ENCODE peak calls at places on chromosomes 16 and 17, in six cellular contexts. C is left lung, I is mesendoderm, S is adrenal gland, P is A549, Y is psoas muscle. H is an unnamed sample.

GRCh38 chr17:73833779-73834613 is 189.8 kb upstream of the SDK2 start:
- DNase-seq in C (no peak), I (peak), S (no peak), P (no peak), Y (peak), H (no peak)

GRCh38 chr16:19929062-19929511 is 44.4 kb upstream of the GPRC5B start:
- DNase-seq in C (no peak), I (no peak), S (no peak), P (no peak), Y (no peak), H (no peak)

GRCh38 chr16:75267631-75268264 is 16.3 kb upstream of the BCAR1 start:
- DNase-seq in C (peak), I (peak), S (peak), P (peak), Y (peak), H (no peak)

GRCh38 chr17:51435641-51436091 is 175.3 kb downstream of the UTP18 start:
- DNase-seq in C (peak), I (peak), S (no peak), P (peak), Y (no peak), H (peak)

GRCh38 chr17:73096201-73096600 is 3.7 kb upstream of the SLC39A11 start:
- DNase-seq in C (no peak), I (no peak), S (no peak), P (no peak), Y (no peak), H (no peak)

GRCh38 chr17:5705081-5705875 is 121.0 kb upstream of the NLRP1 start:
- DNase-seq in C (no peak), I (peak), S (no peak), P (peak), Y (no peak), H (no peak)

GRCh38 chr17:66393038-66393437 is 90.6 kb downstream of the PRKCA start:
- DNase-seq in C (no peak), I (no peak), S (no peak), P (no peak), Y (no peak), H (no peak)

GRCh38 chr17:50189396-50190277 is 11.8 kb downstream of the COL1A1 start:
- DNase-seq in C (no peak), I (no peak), S (no peak), P (no peak), Y (no peak), H (no peak)

GRCh38 chr17:50365649-50366393 is 7.2 kb downstream of the MRPL27 start:
- DNase-seq in C (peak), I (no peak), S (peak), P (no peak), Y (no peak), H (no peak)

GRCh38 chr17:65556910-65557348 is 4.5 kb downstream of the AXIN2 start:
- DNase-seq in C (no peak), I (no peak), S (no peak), P (no peak), Y (no peak), H (no peak)

GRCh38 chr17:1134634-1135324 is 45.0 kb downstream of the ABR start:
- DNase-seq in C (no peak), I (no peak), S (no peak), P (no peak), Y (no peak), H (no peak)

GRCh38 chr17:1142503-1143095 is 37.2 kb downstream of the ABR start:
- DNase-seq in C (no peak), I (no peak), S (no peak), P (no peak), Y (no peak), H (no peak)

DNA sequence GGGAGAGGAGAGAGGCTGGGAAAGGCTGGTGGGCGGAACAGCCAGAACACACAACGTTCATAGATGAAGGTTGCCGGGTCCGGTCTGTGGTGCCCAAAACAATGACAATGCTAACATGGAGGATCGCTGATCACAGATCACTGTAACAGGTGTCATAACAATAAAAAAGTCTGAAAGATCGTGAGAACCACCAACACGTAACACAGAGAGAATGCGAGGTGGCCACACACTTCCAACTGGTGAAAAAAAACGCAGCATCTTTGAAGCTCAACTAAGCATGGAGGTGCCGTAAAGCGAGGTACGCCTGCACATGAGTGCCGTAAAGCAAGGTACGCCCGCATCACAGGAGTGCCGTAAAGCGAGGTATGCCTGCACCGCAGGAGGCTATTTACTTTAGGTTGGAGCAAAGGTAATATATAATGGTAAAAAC is 42.3 kb downstream of the ABR start:
- DNase-seq in C (no peak), I (peak), S (no peak), P (peak), Y (no peak), H (peak)
- H3K4me3 ChIP-seq in C (no peak), I (no peak), S (no peak), P (peak), Y (no peak), H (peak)

DNA sequence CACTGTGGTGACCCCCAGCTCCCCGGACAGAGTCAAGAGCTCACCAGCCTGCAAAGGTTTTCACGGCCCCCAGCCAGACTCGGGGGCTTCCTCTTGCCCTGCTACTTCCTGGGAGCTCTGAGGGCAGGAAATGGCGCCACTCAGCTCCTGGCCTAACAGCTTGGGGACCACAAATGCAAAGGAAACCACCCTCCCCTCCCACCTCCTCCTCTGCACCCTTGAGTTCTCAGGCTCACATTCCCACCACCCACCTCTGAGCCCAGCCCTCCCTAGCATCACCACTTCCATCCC is 373 bp upstream of the SPN start:
- DNase-seq in C (no peak), I (no peak), S (no peak), P (no peak), Y (no peak), H (no peak)
- H3K4me3 ChIP-seq in C (no peak), I (no peak), S (no peak), P (no peak), Y (no peak), H (no peak)

DNA sequence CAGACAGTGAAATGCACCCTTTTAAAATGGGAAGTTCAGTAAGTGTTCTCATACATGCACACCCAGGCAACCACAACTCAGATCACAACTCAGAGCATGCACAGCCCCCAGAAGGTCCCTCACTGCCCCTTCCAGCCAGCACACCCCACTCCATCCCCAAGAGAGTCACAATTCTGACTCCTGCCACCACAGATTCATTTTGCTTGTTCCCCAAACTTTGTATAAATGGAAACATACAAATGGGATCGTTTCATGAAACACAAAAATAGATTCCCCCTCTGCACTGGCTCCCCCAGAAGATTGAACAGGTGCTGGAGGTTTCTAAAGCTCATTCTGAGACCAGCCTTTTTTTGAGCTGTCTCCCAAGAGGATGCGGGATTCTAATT is 3.3 kb upstream of the TNFRSF13B start:
- DNase-seq in C (no peak), I (no peak), S (no peak), P (no peak), Y (no peak), H (no peak)
- H3K4me3 ChIP-seq in C (no peak), I (no peak), S (no peak), P (no peak), Y (no peak), H (no peak)

DNA sequence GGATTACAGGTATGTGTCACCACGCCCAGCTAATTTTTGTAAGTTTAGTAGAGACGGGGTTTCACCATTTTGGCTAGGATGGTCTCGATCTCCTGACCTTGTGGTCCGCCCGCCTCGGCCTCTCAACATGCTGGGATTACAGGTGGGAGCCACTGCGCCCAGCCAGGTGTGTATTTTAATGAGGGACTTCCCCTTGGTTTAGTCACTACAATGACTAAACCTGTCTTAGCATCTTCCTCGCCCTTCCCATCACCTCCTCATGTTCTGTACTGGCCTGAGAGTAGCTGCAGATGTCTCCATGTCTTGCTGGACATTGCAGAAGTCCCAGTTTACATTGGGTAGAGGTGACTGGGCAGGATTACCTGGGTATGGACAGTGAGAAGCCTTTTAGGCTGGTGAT is 9.6 kb downstream of the SLC7A6 start:
- DNase-seq in C (no peak), I (no peak), S (no peak), P (no peak), Y (no peak), H (no peak)
- H3K4me3 ChIP-seq in C (no peak), I (no peak), S (no peak), P (no peak), Y (no peak), H (no peak)

DNA sequence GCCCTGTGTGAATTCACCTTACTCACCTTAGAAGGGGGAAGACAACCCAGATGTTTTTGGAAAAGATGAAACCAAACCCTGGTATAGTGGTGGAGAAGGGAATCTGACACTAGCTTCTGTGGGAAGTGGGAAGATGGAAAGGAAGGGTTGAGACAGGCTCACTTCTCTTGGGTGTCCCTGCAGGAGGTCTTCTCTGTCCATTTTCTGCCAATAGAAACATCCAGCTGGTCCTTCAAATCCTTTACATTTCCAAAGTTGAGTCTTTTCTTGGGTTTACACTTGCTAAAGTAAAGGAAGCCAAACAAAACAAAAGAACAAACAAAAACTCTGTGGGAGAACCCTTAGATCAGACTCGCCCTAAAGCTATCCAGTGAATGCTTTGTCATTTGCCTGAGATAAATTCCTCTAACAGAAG is 10.2 kb downstream of the HOXB1 start:
- DNase-seq in C (no peak), I (no peak), S (no peak), P (no peak), Y (no peak), H (no peak)
- H3K4me3 ChIP-seq in C (no peak), I (no peak), S (no peak), P (no peak), Y (no peak), H (no peak)

GRCh38 chr17:8176998-8177731 is 985 bp upstream of the TMEM107 start:
- DNase-seq in C (no peak), I (peak), S (no peak), P (no peak), Y (no peak), H (no peak)
- H3K4me3 ChIP-seq in C (no peak), I (no peak), S (peak), P (peak), Y (peak), H (peak)

DNA sequence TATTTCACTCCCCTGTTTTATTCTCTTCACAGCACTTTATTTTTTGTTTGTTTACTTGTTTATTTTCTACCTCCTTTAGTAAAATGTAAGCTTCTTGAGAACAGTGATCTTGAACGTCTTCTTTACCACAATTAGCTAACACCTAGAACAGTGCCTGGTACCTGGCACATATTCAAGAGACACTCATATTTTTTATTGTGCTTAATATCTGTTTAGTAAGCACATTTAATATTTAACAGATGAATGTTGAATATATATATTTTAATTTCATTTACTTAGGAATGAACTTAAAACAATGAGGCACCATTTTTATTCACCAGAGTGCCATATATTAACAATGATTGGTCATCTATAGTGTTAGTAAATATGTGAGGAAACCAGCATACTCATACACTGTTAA is 130.2 kb downstream of the STXBP4 start:
- DNase-seq in C (no peak), I (no peak), S (no peak), P (no peak), Y (no peak), H (no peak)
- H3K4me3 ChIP-seq in C (no peak), I (no peak), S (no peak), P (no peak), Y (no peak), H (no peak)

DNA sequence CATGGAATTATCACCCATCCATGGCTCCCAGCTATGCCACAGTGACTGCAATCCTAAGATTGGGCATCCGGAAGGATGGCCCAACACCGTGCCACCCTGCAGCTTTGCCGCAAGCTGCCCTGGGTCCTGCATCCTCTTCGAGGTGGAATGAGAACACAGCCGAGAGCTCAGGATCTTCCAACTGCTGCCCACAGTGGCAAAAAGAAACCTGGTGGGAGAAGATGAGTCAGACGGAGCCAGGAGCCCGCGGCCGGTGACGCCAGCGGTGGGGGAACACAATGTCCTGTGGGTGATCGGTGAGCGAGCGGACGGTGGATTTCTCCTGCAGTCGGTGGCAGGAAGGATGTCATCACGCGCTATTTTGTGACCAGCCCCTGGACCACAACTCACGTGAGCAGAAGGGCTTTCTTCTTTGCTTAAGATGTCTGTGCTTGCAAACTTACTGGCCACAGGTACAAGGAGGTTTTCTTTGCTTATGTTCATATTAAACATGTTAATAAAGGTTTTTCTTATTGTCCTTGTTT is 20.1 kb downstream of the CD7 start:
- DNase-seq in C (peak), I (no peak), S (peak), P (peak), Y (peak), H (peak)
- H3K4me3 ChIP-seq in C (no peak), I (no peak), S (peak), P (peak), Y (peak), H (peak)

DNA sequence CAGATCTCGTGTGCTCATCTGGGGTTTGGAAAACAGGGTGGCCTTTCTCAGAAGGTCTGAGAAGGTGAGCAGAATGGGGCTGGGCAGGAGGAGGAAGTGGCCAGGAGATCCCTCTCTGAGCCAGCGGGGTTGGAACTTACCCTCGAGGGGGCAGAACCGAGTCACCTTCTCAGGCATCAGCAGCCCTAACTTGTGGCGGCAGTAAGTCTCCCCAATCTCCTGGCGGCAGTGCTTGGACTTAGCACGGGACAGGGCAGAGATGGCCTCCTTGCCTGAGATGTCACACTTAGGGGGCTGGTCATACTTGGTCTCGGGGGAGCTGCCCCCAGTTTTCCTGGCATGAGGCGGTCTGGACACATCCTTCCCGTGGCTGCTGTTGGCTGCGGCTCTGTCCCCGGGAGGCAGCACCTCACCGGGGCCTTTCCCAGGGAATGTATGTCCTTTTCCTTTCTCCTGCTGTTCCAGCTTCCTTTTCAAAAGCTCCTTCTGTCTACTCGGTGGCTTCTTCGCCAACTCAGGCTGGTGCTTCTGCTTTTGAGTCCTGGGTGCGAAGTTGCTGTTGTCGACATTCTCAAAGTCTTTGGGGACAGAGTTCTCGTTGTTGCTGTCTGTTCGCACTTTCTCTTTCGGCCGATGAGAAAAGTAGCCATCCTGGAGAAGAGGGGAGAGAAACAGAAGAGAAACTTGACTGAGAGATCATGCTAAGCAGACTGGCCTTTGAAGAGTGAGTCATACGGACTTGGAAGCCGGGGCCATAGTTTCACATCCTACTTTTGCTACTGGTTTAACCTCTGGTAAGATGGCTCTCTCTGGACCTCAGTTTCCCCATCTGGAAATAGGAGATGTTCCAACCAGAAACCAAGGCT is 211.7 kb downstream of the XYLT1 start:
- DNase-seq in C (peak), I (peak), S (no peak), P (peak), Y (no peak), H (no peak)
- H3K4me3 ChIP-seq in C (no peak), I (no peak), S (no peak), P (no peak), Y (no peak), H (no peak)

H was measured in testis.